ENCODE peak calls at places on chromosomes 4 and X, in eight cellular contexts. J is stimulated activated CD4-positive, alpha-beta T cell treated with anti-CD3 and anti-CD28 coated beads, Interleukin-4, amount 100 ng/mL, for 4 hours; B is activated CD8-positive, alpha-beta memory T cell treated with anti-CD3 and anti-CD28 coated beads, Interleukin-2, amount 50 U/mL, for 4 hours; T is MM.1S; S is PC-3; K is activated T-cell treated with anti-CD3 and anti-CD28 coated beads, Interleukin-2, amount 50 U/mL, for 48 hours; V is kidney; R is NCI-H1417. U is an unnamed sample.

GRCh38 chrX:152074163-152074562 is 64.2 kb downstream of the MAGEA10 start:
- DNase-seq in J (no peak), B (no peak), T (no peak), S (no peak), K (no peak), V (no peak), R (no peak), U (no peak)

GRCh38 chr4:85780664-85781063 is 305.7 kb downstream of the ARHGAP24 start:
- DNase-seq in J (no peak), B (no peak), T (no peak), S (no peak), K (no peak), V (no peak), R (peak; percentile 4), U (no peak)

GRCh38 chrX:46279925-46280313 is 265.3 kb downstream of the ZNF674 start:
- DNase-seq in J (no peak), B (no peak), T (no peak), S (peak; percentile 34), K (no peak), V (no peak), R (peak; percentile 31), U (no peak)

GRCh38 chr4:28391877-28392276 is 1531.2 kb downstream of the STIM2 start:
- DNase-seq in J (no peak), B (no peak), T (no peak), S (no peak), K (no peak), V (no peak), R (no peak), U (no peak)

GRCh38 chr4:27278615-27279014 is 418.0 kb downstream of the STIM2 start:
- DNase-seq in J (no peak), B (no peak), T (peak; percentile 46), S (peak; percentile 48), K (peak; percentile 15), V (no peak), R (peak; percentile 71), U (no peak)

GRCh38 chr4:65865489-65865888 is 195.2 kb upstream of the EPHA5 start:
- DNase-seq in J (no peak), B (no peak), T (no peak), S (peak; percentile 77), K (no peak), V (no peak), R (no peak), U (no peak)

GRCh38 chr4:89123418-89123817 is 12.1 kb downstream of the TIGD2 start:
- DNase-seq in J (no peak), B (no peak), T (no peak), S (peak; percentile 70), K (no peak), V (no peak), R (no peak), U (no peak)

GRCh38 chrX:54063361-54063760 is 19.1 kb upstream of the PHF8 start:
- DNase-seq in J (no peak), B (no peak), T (no peak), S (peak; percentile 47), K (no peak), V (no peak), R (no peak), U (no peak)

GRCh38 chrX:116272881-116273280 is 102.3 kb downstream of the AGTR2 start:
- DNase-seq in J (no peak), B (no peak), T (no peak), S (peak; percentile 51), K (no peak), V (no peak), R (no peak), U (no peak)

GRCh38 chrX:112931900-112932299 is 91.3 kb upstream of the AMOT start:
- DNase-seq in J (no peak), B (no peak), T (no peak), S (no peak), K (no peak), V (no peak), R (no peak), U (no peak)

U was measured in activated T-helper 2 cell treated with anti-CD3 and anti-CD28 coated beads, Interferon-gamma antibody, Interleukin-2, Interleukin-4, amounts not matched to agents 10 μg/mL and 5 μg/mL and 100 μg/mL, durations not matched to agents 14 hours and 24 hours and 36 hours.